ENCODE peak calls at places on chromosome 6, in six cellular contexts. I is CD4-positive, alpha-beta memory T cell; U is NCI-H2081; S is foreskin melanocyte; P is amniotic stem cell; V is suprapubic skin. O is an unnamed sample.

GRCh38 chr6:28898710-28898965 is 25.1 kb downstream of the TRIM27 start:
- DNase-seq in I (no peak), U (no peak), S (no peak), P (no peak), V (no peak), O (no peak)

GRCh38 chr6:84651583-84651982 is 112.8 kb downstream of the TBX18 start:
- DNase-seq in I (no peak), U (no peak), S (no peak), P (no peak), V (no peak), O (no peak)

GRCh38 chr6:10528170-10528981 is 7.2 kb downstream of the GCNT2 start:
- DNase-seq in I (no peak), U (peak), S (peak), P (no peak), V (no peak), O (peak)

GRCh38 chr6:29965873-29966601 is 23.7 kb downstream of the HLA-A start:
- DNase-seq in I (peak), U (peak), S (peak), P (no peak), V (peak), O (peak)

GRCh38 chr6:117477988-117478852 is 4.3 kb upstream of the DCBLD1 start:
- DNase-seq in I (no peak), U (no peak), S (peak), P (no peak), V (no peak), O (peak)

GRCh38 chr6:149454405-149454848 is 30.4 kb downstream of the ZC3H12D start:
- DNase-seq in I (no peak), U (no peak), S (peak), P (no peak), V (peak), O (no peak)

GRCh38 chr6:56324396-56324795 is 77.0 kb upstream of the COL21A1 start:
- DNase-seq in I (no peak), U (no peak), S (no peak), P (no peak), V (no peak), O (no peak)

GRCh38 chr6:31770860-31771259 is 6.3 kb downstream of the VWA7 start:
- DNase-seq in I (no peak), U (no peak), S (no peak), P (no peak), V (no peak), O (no peak)

GRCh38 chr6:135322427-135323201 is 141.5 kb downstream of the MYB start:
- DNase-seq in I (no peak), U (no peak), S (no peak), P (no peak), V (no peak), O (no peak)

GRCh38 chr6:104597541-104598050 is 262.1 kb downstream of the HACE1 start:
- DNase-seq in I (no peak), U (no peak), S (no peak), P (no peak), V (no peak), O (peak)

GRCh38 chr6:135162678-135163439 is 18.2 kb upstream of the MYB start:
- DNase-seq in I (peak), U (no peak), S (no peak), P (no peak), V (no peak), O (peak)

GRCh38 chr6:119533603-119534279 is 184.2 kb upstream of the MAN1A1 start:
- DNase-seq in I (no peak), U (peak), S (peak), P (peak), V (no peak), O (no peak)

O was measured in NCI-H526.